ENCODE peak calls at places on chromosomes 2 and 18, in eight cellular contexts. J is fibroblast of the conjunctiva; A is type B pancreatic cell; Q is AG08395; K is stimulated activated CD4-positive, alpha-beta T cell treated with anti-CD3 and anti-CD28 coated beads, Interleukin-1b, Interleukin-23, amount 100 ng/mL, for 1 hour; O is EH; Z is endodermal cell; E is HT-29. D is an unnamed sample.

GRCh38 chr2:37052600-37053332 is 31.4 kb downstream of the HEATR5B start:
- DNase-seq in J (no peak), A (no peak), Q (no peak), K (no peak), O (no peak), Z (no peak), E (no peak), D (no peak)

GRCh38 chr2:176188218-176188968 is at the start of gene HOXD1:
- DNase-seq in J (no peak), A (no peak), Q (peak), K (no peak), O (peak), Z (peak), E (peak), D (no peak)

GRCh38 chr18:79904357-79905147 is 46.9 kb downstream of the SLC66A2 start:
- DNase-seq in J (no peak), A (no peak), Q (no peak), K (no peak), O (no peak), Z (no peak), E (no peak), D (no peak)

GRCh38 chr2:41933585-41934322 is 114.1 kb upstream of the PKDCC start:
- DNase-seq in J (peak), A (no peak), Q (peak), K (no peak), O (peak), Z (no peak), E (no peak), D (peak)

GRCh38 chr18:37317486-37317885 is 248.1 kb downstream of the CELF4 start:
- DNase-seq in J (no peak), A (no peak), Q (no peak), K (no peak), O (no peak), Z (no peak), E (no peak), D (no peak)

GRCh38 chr2:148244593-148245292 is 223.9 kb downstream of the MBD5 start:
- DNase-seq in J (peak), A (no peak), Q (peak), K (no peak), O (peak), Z (no peak), E (no peak), D (peak)

GRCh38 chr18:46335551-46336059 is 231.4 kb downstream of the HAUS1 start:
- DNase-seq in J (no peak), A (no peak), Q (no peak), K (no peak), O (no peak), Z (peak), E (no peak), D (no peak)

GRCh38 chr18:27750014-27750413 is 426.9 kb downstream of the CDH2 start:
- DNase-seq in J (peak), A (no peak), Q (no peak), K (no peak), O (peak), Z (peak), E (peak), D (no peak)

GRCh38 chr18:63677490-63678225 is 16.0 kb upstream of the SERPINB3 start:
- DNase-seq in J (no peak), A (no peak), Q (no peak), K (no peak), O (peak), Z (no peak), E (no peak), D (no peak)

GRCh38 chr2:182038579-182038978 is 52.9 kb downstream of the PPP1R1C start:
- DNase-seq in J (no peak), A (no peak), Q (peak), K (no peak), O (peak), Z (no peak), E (peak), D (peak)

GRCh38 chr18:48765053-48765452 is 185.7 kb downstream of the SMAD7 start:
- DNase-seq in J (no peak), A (no peak), Q (no peak), K (no peak), O (no peak), Z (no peak), E (no peak), D (no peak)

GRCh38 chr2:9844036-9844483 is 786 bp downstream of the TAF1B start:
- DNase-seq in J (no peak), A (no peak), Q (no peak), K (no peak), O (peak), Z (no peak), E (no peak), D (peak)

GRCh38 chr2:241189856-241190201 is 1.4 kb downstream of the ANO7 start:
- DNase-seq in J (no peak), A (no peak), Q (no peak), K (no peak), O (no peak), Z (peak), E (no peak), D (no peak)

GRCh38 chr2:113896791-113897190 is 6.9 kb downstream of the ACTR3 start:
- DNase-seq in J (no peak), A (no peak), Q (peak), K (no peak), O (peak), Z (no peak), E (no peak), D (no peak)

GRCh38 chr2:172079416-172079815 is 5.9 kb upstream of the DLX1 start:
- DNase-seq in J (no peak), A (no peak), Q (no peak), K (no peak), O (no peak), Z (no peak), E (no peak), D (no peak)

GRCh38 chr2:70981866-70982810 is 3.7 kb downstream of the ANKRD53 start:
- DNase-seq in J (no peak), A (peak), Q (no peak), K (no peak), O (no peak), Z (peak), E (no peak), D (no peak)

GRCh38 chr2:229273384-229274338 is 2.6 kb upstream of the PID1 start:
- DNase-seq in J (peak), A (no peak), Q (peak), K (no peak), O (peak), Z (peak), E (peak), D (peak)

GRCh38 chr2:162839419-162839818 is 852 bp upstream of the KCNH7 start:
- DNase-seq in J (no peak), A (no peak), Q (no peak), K (no peak), O (no peak), Z (peak), E (no peak), D (no peak)

GRCh38 chr18:44590976-44591375 is 89.7 kb upstream of the SETBP1 start:
- DNase-seq in J (peak), A (no peak), Q (peak), K (no peak), O (no peak), Z (no peak), E (no peak), D (no peak)

GRCh38 chr18:10841203-10841602 is 308.2 kb downstream of the PIEZO2 start:
- DNase-seq in J (peak), A (no peak), Q (no peak), K (no peak), O (peak), Z (no peak), E (no peak), D (no peak)

GRCh38 chr2:148021059-148021985 is at the start of gene MBD5:
- DNase-seq in J (peak), A (peak), Q (peak), K (peak), O (peak), Z (peak), E (peak), D (peak)

GRCh38 chr2:120701096-120701860 is 34.4 kb upstream of the GLI2 start:
- DNase-seq in J (no peak), A (no peak), Q (no peak), K (no peak), O (no peak), Z (peak), E (no peak), D (no peak)

GRCh38 chr2:41197781-41198180 is 745.9 kb upstream of the SLC8A1 start:
- DNase-seq in J (no peak), A (no peak), Q (no peak), K (no peak), O (no peak), Z (no peak), E (no peak), D (peak)

GRCh38 chr2:161710131-161710915 is 86.1 kb downstream of the SLC4A10 start:
- DNase-seq in J (no peak), A (no peak), Q (peak), K (no peak), O (no peak), Z (no peak), E (no peak), D (peak)

D was measured in foreskin fibroblast.